ENCODE peak calls at places on chromosomes 12 and 14, in eight cellular contexts. One of them, this sample, is unnamed.

GRCh38 chr12:21819236-21819635 is 44.7 kb upstream of the KCNJ8 start:
- DNase-seq in colonic mucosa: no peak
- DNase-seq in astrocyte: peak; percentile 36
- DNase-seq in lower leg skin: no peak
- DNase-seq in kidney: no peak
- DNase-seq in GM23338: peak; percentile 2
- DNase-seq in CD8-positive, alpha-beta memory T cell: no peak
- DNase-seq in pancreas: no peak
- DNase-seq in this sample: no peak

GRCh38 chr12:53381739-53382630 is 2.0 kb downstream of the SP1 start:
- DNase-seq in astrocyte: no peak
- DNase-seq in pancreas: peak; percentile 64
- DNase-seq in colonic mucosa: peak; percentile 68
- DNase-seq in lower leg skin: peak; percentile 54
- DNase-seq in CD8-positive, alpha-beta memory T cell: peak; percentile 57
- DNase-seq in GM23338: peak; percentile 80
- DNase-seq in kidney: peak; percentile 87
- DNase-seq in this sample: peak; percentile 34

GRCh38 chr12:81296556-81297305 is 218.9 kb downstream of the ACSS3 start:
- DNase-seq in astrocyte: peak; percentile 87
- DNase-seq in colonic mucosa: no peak
- DNase-seq in lower leg skin: peak; percentile 13
- DNase-seq in pancreas: no peak
- DNase-seq in kidney: no peak
- DNase-seq in CD8-positive, alpha-beta memory T cell: no peak
- DNase-seq in GM23338: no peak
- DNase-seq in this sample: no peak

GRCh38 chr14:94001501-94002396 is 4.6 kb downstream of the CCDC197 start:
- DNase-seq in colonic mucosa: peak; percentile 36
- DNase-seq in astrocyte: peak; percentile 33
- DNase-seq in pancreas: peak; percentile 40
- DNase-seq in CD8-positive, alpha-beta memory T cell: peak; percentile 69
- DNase-seq in lower leg skin: peak; percentile 31
- DNase-seq in kidney: no peak
- DNase-seq in GM23338: peak; percentile 90
- DNase-seq in this sample: peak; percentile 37

GRCh38 chr14:50714452-50715073 is 46.5 kb upstream of the SAV1 start:
- DNase-seq in kidney: no peak
- DNase-seq in GM23338: peak; percentile 61
- DNase-seq in colonic mucosa: no peak
- DNase-seq in CD8-positive, alpha-beta memory T cell: no peak
- DNase-seq in pancreas: no peak
- DNase-seq in lower leg skin: no peak
- DNase-seq in astrocyte: peak; percentile 16
- DNase-seq in this sample: no peak

GRCh38 chr12:25328082-25328712 is 77.5 kb upstream of the KRAS start:
- DNase-seq in kidney: no peak
- DNase-seq in colonic mucosa: peak; percentile 23
- DNase-seq in GM23338: no peak
- DNase-seq in pancreas: peak; percentile 48
- DNase-seq in astrocyte: peak; percentile 62
- DNase-seq in CD8-positive, alpha-beta memory T cell: no peak
- DNase-seq in lower leg skin: no peak
- DNase-seq in this sample: no peak

GRCh38 chr12:58443981-58444371 is 476.3 kb downstream of the LRIG3 start:
- DNase-seq in GM23338: no peak
- DNase-seq in lower leg skin: no peak
- DNase-seq in astrocyte: peak; percentile 88
- DNase-seq in kidney: no peak
- DNase-seq in colonic mucosa: peak; percentile 36
- DNase-seq in pancreas: no peak
- DNase-seq in CD8-positive, alpha-beta memory T cell: no peak
- DNase-seq in this sample: no peak

GRCh38 chr14:105151131-105151837 is 17.3 kb downstream of the JAG2 start:
- DNase-seq in astrocyte: no peak
- DNase-seq in colonic mucosa: no peak
- DNase-seq in pancreas: no peak
- DNase-seq in lower leg skin: no peak
- DNase-seq in CD8-positive, alpha-beta memory T cell: peak; percentile 42
- DNase-seq in GM23338: no peak
- DNase-seq in kidney: peak; percentile 71
- DNase-seq in this sample: peak; percentile 13

GRCh38 chr14:51643137-51643536 is 8.6 kb upstream of the FRMD6 start:
- DNase-seq in kidney: no peak
- DNase-seq in pancreas: no peak
- DNase-seq in colonic mucosa: no peak
- DNase-seq in lower leg skin: no peak
- DNase-seq in astrocyte: peak; percentile 89
- DNase-seq in GM23338: no peak
- DNase-seq in CD8-positive, alpha-beta memory T cell: no peak
- DNase-seq in this sample: no peak

GRCh38 chr14:101914083-101914482 is 50.3 kb upstream of the DYNC1H1 start:
- DNase-seq in kidney: no peak
- DNase-seq in GM23338: no peak
- DNase-seq in astrocyte: no peak
- DNase-seq in pancreas: no peak
- DNase-seq in CD8-positive, alpha-beta memory T cell: no peak
- DNase-seq in colonic mucosa: no peak
- DNase-seq in lower leg skin: no peak
- DNase-seq in this sample: no peak

GRCh38 chr12:93322784-93323183 is 54.9 kb upstream of the NUDT4 start:
- DNase-seq in lower leg skin: no peak
- DNase-seq in GM23338: no peak
- DNase-seq in kidney: no peak
- DNase-seq in astrocyte: peak; percentile 57
- DNase-seq in pancreas: no peak
- DNase-seq in colonic mucosa: peak; percentile 42
- DNase-seq in CD8-positive, alpha-beta memory T cell: no peak
- DNase-seq in this sample: no peak

GRCh38 chr12:93323625-93324165 is 54.0 kb upstream of the NUDT4 start:
- DNase-seq in lower leg skin: no peak
- DNase-seq in colonic mucosa: no peak
- DNase-seq in astrocyte: peak; percentile 37
- DNase-seq in kidney: no peak
- DNase-seq in CD8-positive, alpha-beta memory T cell: no peak
- DNase-seq in GM23338: no peak
- DNase-seq in pancreas: no peak
- DNase-seq in this sample: no peak

DNA sequence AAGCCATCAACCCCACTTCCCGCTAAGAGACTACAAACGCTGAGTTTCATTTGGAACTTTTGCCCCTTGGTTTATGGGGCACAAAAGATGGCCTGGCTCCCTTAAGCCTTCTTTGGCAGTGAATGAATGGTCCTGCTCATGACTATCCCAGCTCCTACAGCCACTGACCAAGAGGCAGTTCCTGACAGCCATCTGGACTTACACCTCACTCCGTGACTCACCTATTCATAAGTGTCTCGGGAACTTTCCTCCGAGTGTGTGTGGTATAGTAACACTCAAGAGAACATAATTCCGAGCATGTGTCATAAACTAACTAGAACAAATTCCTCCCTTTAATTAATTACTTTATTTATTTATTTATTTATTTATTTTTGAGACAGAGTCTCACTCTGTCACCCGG is 51.9 kb upstream of the NUDT4 start:
- DNase-seq in kidney: no peak
- DNase-seq in CD8-positive, alpha-beta memory T cell: no peak
- DNase-seq in GM23338: no peak
- DNase-seq in colonic mucosa: no peak
- DNase-seq in lower leg skin: no peak
- DNase-seq in pancreas: no peak
- DNase-seq in astrocyte: peak; percentile 97
- DNase-seq in this sample: no peak
- H3K4me3 ChIP-seq in kidney: no peak overlapping the region
- H3K4me3 ChIP-seq in CD8-positive, alpha-beta memory T cell: no peak overlapping the region
- H3K4me3 ChIP-seq in GM23338: no peak overlapping the region
- H3K4me3 ChIP-seq in colonic mucosa: no peak overlapping the region
- H3K4me3 ChIP-seq in lower leg skin: no peak overlapping the region
- H3K4me3 ChIP-seq in pancreas: no peak overlapping the region
- H3K4me3 ChIP-seq in astrocyte: no peak overlapping the region
- H3K4me3 ChIP-seq in this sample: no peak overlapping the region

GRCh38 chr12:12807970-12808702 is 5.0 kb upstream of the DDX47 start:
- DNase-seq in GM23338: no peak
- DNase-seq in pancreas: no peak
- DNase-seq in lower leg skin: no peak
- DNase-seq in astrocyte: no peak
- DNase-seq in colonic mucosa: no peak
- DNase-seq in kidney: no peak
- DNase-seq in CD8-positive, alpha-beta memory T cell: peak; percentile 76
- DNase-seq in this sample: peak; percentile 44
- H3K4me3 ChIP-seq in GM23338: no peak overlapping the region
- H3K4me3 ChIP-seq in pancreas: no peak overlapping the region
- H3K4me3 ChIP-seq in lower leg skin: no peak overlapping the region
- H3K4me3 ChIP-seq in astrocyte: peak overlapping the region; percentile 6
- H3K4me3 ChIP-seq in colonic mucosa: no peak overlapping the region
- H3K4me3 ChIP-seq in kidney: no peak overlapping the region
- H3K4me3 ChIP-seq in CD8-positive, alpha-beta memory T cell: peak overlapping the region; percentile 35
- H3K4me3 ChIP-seq in this sample: peak overlapping the region; percentile 46

GRCh38 chr12:122902854-122903703 is 7.2 kb upstream of the VPS37B start:
- DNase-seq in colonic mucosa: no peak
- DNase-seq in astrocyte: no peak
- DNase-seq in pancreas: no peak
- DNase-seq in CD8-positive, alpha-beta memory T cell: no peak
- DNase-seq in lower leg skin: no peak
- DNase-seq in kidney: no peak
- DNase-seq in GM23338: no peak
- DNase-seq in this sample: no peak

GRCh38 chr12:122908915-122909314 is 13.0 kb upstream of the VPS37B start:
- DNase-seq in kidney: no peak
- DNase-seq in GM23338: no peak
- DNase-seq in CD8-positive, alpha-beta memory T cell: no peak
- DNase-seq in colonic mucosa: peak; percentile 82
- DNase-seq in astrocyte: no peak
- DNase-seq in lower leg skin: no peak
- DNase-seq in pancreas: no peak
- DNase-seq in this sample: no peak

GRCh38 chr12:122899887-122900286 is 4.0 kb upstream of the VPS37B start:
- DNase-seq in lower leg skin: no peak
- DNase-seq in CD8-positive, alpha-beta memory T cell: no peak
- DNase-seq in colonic mucosa: no peak
- DNase-seq in astrocyte: no peak
- DNase-seq in pancreas: no peak
- DNase-seq in kidney: no peak
- DNase-seq in GM23338: no peak
- DNase-seq in this sample: no peak

GRCh38 chr12:122909442-122910288 is 13.7 kb upstream of the VPS37B start:
- DNase-seq in pancreas: peak; percentile 44
- DNase-seq in lower leg skin: no peak
- DNase-seq in kidney: no peak
- DNase-seq in CD8-positive, alpha-beta memory T cell: no peak
- DNase-seq in astrocyte: no peak
- DNase-seq in GM23338: peak; percentile 45
- DNase-seq in colonic mucosa: no peak
- DNase-seq in this sample: peak; percentile 54

GRCh38 chr12:122903704-122904034 is 7.7 kb upstream of the VPS37B start:
- DNase-seq in lower leg skin: no peak
- DNase-seq in kidney: no peak
- DNase-seq in pancreas: no peak
- DNase-seq in CD8-positive, alpha-beta memory T cell: no peak
- DNase-seq in colonic mucosa: no peak
- DNase-seq in astrocyte: no peak
- DNase-seq in GM23338: no peak
- DNase-seq in this sample: no peak
- H3K4me3 ChIP-seq in lower leg skin: no peak overlapping the region
- H3K4me3 ChIP-seq in kidney: no peak overlapping the region
- H3K4me3 ChIP-seq in pancreas: no peak overlapping the region
- H3K4me3 ChIP-seq in CD8-positive, alpha-beta memory T cell: no peak overlapping the region
- H3K4me3 ChIP-seq in colonic mucosa: no peak overlapping the region
- H3K4me3 ChIP-seq in astrocyte: no peak overlapping the region
- H3K4me3 ChIP-seq in GM23338: no peak overlapping the region
- H3K4me3 ChIP-seq in this sample: no peak overlapping the region

DNA sequence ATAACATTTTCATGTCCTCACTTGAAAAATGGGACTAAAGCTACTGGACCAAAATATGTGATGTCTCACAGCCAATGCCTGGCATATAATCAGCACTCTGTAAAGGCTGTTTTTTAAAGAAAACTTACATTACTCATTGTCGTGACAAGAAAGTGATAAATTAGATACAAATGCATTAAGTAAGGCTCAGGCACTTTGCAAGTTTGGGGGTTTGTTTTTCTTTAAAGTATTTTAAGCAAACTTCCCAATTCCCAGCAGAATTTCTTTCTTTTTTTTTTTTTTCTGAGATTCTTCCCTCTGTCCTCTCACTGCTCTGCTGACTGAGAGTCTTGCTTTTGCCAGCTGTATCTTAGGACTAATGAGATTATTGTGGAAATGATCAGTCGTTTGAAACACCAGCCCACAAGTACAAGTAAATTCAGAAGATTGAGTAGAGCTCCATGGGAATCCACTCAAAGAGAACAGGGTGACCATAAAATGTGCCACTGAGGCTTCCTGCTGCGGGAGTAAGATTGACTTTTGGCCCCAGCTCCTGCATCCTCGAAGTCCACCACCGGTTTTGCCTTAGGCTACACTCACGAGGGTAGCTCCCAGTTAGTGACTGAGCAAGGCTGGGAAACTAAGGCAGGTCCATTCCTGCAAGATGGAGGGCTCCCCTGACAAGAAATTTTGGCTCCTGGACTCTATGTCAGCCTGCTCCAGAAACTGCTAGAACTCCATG is 82.8 kb downstream of the TMTC1 start:
- DNase-seq in lower leg skin: no peak
- DNase-seq in colonic mucosa: no peak
- DNase-seq in kidney: no peak
- DNase-seq in GM23338: no peak
- DNase-seq in astrocyte: peak; percentile 76
- DNase-seq in pancreas: no peak
- DNase-seq in CD8-positive, alpha-beta memory T cell: no peak
- DNase-seq in this sample: no peak
- H3K4me3 ChIP-seq in lower leg skin: no peak overlapping the region
- H3K4me3 ChIP-seq in colonic mucosa: no peak overlapping the region
- H3K4me3 ChIP-seq in kidney: no peak overlapping the region
- H3K4me3 ChIP-seq in GM23338: no peak overlapping the region
- H3K4me3 ChIP-seq in astrocyte: no peak overlapping the region
- H3K4me3 ChIP-seq in pancreas: no peak overlapping the region
- H3K4me3 ChIP-seq in CD8-positive, alpha-beta memory T cell: no peak overlapping the region
- H3K4me3 ChIP-seq in this sample: no peak overlapping the region

GRCh38 chr12:105554223-105554678 is 223.8 kb downstream of the C12orf75 start:
- DNase-seq in pancreas: no peak
- DNase-seq in GM23338: peak; percentile 4
- DNase-seq in astrocyte: peak; percentile 76
- DNase-seq in lower leg skin: no peak
- DNase-seq in colonic mucosa: no peak
- DNase-seq in CD8-positive, alpha-beta memory T cell: no peak
- DNase-seq in kidney: no peak
- DNase-seq in this sample: no peak
- H3K4me3 ChIP-seq in pancreas: no peak overlapping the region
- H3K4me3 ChIP-seq in GM23338: no peak overlapping the region
- H3K4me3 ChIP-seq in astrocyte: no peak overlapping the region
- H3K4me3 ChIP-seq in lower leg skin: no peak overlapping the region
- H3K4me3 ChIP-seq in colonic mucosa: no peak overlapping the region
- H3K4me3 ChIP-seq in CD8-positive, alpha-beta memory T cell: no peak overlapping the region
- H3K4me3 ChIP-seq in kidney: no peak overlapping the region
- H3K4me3 ChIP-seq in this sample: no peak overlapping the region

This sample was measured in left ventricle myocardium inferior.